ENCODE peak calls at places on chromosomes 2 and 18, in four cellular contexts. J is dermis blood vessel endothelial cell, D is MG63, U is ELF-1. L is an unnamed sample.

GRCh38 chr18:36397033-36397432 is 99.5 kb downstream of the FHOD3 start:
- DNase-seq in J (no peak), D (no peak), U (no peak), L (no peak)

GRCh38 chr2:239075918-239076727 is 228.2 kb downstream of the TWIST2 start:
- DNase-seq in J (no peak), D (no peak), U (no peak), L (no peak)

GRCh38 chr2:168165418-168165817 is 82.0 kb downstream of the STK39 start:
- DNase-seq in J (peak), D (no peak), U (no peak), L (no peak)

GRCh38 chr2:118310878-118311442 is 222.7 kb downstream of the INSIG2 start:
- DNase-seq in J (peak), D (no peak), U (peak), L (peak)

GRCh38 chr2:159802673-159803072 is 4.7 kb upstream of the CD302 start:
- DNase-seq in J (no peak), D (no peak), U (no peak), L (no peak)

GRCh38 chr2:6073260-6074141 is 381.3 kb downstream of the SOX11 start:
- DNase-seq in J (no peak), D (peak), U (peak), L (peak)

GRCh38 chr2:226467221-226467620 is 332.4 kb downstream of the IRS1 start:
- DNase-seq in J (no peak), D (no peak), U (peak), L (no peak)

GRCh38 chr2:43057026-43057741 is 169.2 kb downstream of the ZFP36L2 start:
- DNase-seq in J (no peak), D (peak), U (no peak), L (no peak)

GRCh38 chr18:67876866-67877265 is 360.3 kb upstream of the DSEL start:
- DNase-seq in J (no peak), D (no peak), U (no peak), L (peak)

GRCh38 chr2:12589802-12590320 is 126.9 kb upstream of the TRIB2 start:
- DNase-seq in J (no peak), D (no peak), U (no peak), L (no peak)